ENCODE peak calls at places on chromosomes 16 and 17, in six cellular contexts. One of them, this sample, is unnamed.

GRCh38 chr17:67452681-67453554 is 75.8 kb downstream of the PITPNC1 start:
- DNase-seq in KG1: no peak
- DNase-seq in activated naive CD4-positive, alpha-beta T cell treated with Interleukin-2 at 50 U/mL for 16 hours: no peak
- DNase-seq in GM23248: no peak
- DNase-seq in cardiac muscle cell: no peak
- DNase-seq in AG20443: no peak
- DNase-seq in this sample: no peak

GRCh38 chr17:20156196-20157077 is 147.3 kb downstream of the SPECC1 start:
- DNase-seq in KG1: no peak
- DNase-seq in GM23248: peak
- DNase-seq in activated naive CD4-positive, alpha-beta T cell treated with Interleukin-2 at 50 U/mL for 16 hours: peak
- DNase-seq in AG20443: peak
- DNase-seq in cardiac muscle cell: peak
- DNase-seq in this sample: no peak

GRCh38 chr17:75831032-75831567 is 13.1 kb downstream of the UNC13D start:
- DNase-seq in GM23248: no peak
- DNase-seq in cardiac muscle cell: no peak
- DNase-seq in KG1: no peak
- DNase-seq in AG20443: no peak
- DNase-seq in activated naive CD4-positive, alpha-beta T cell treated with Interleukin-2 at 50 U/mL for 16 hours: no peak
- DNase-seq in this sample: no peak

GRCh38 chr16:87956771-87957279 is 5.6 kb downstream of the BANP start:
- DNase-seq in cardiac muscle cell: peak
- DNase-seq in GM23248: peak
- DNase-seq in AG20443: no peak
- DNase-seq in activated naive CD4-positive, alpha-beta T cell treated with Interleukin-2 at 50 U/mL for 16 hours: peak
- DNase-seq in KG1: peak
- DNase-seq in this sample: no peak

GRCh38 chr16:138049-138417 is 440 bp downstream of the NPRL3 start:
- DNase-seq in GM23248: peak
- DNase-seq in KG1: no peak
- DNase-seq in activated naive CD4-positive, alpha-beta T cell treated with Interleukin-2 at 50 U/mL for 16 hours: peak
- DNase-seq in cardiac muscle cell: peak
- DNase-seq in AG20443: peak
- DNase-seq in this sample: no peak

GRCh38 chr16:21033264-21033663 is 117.4 kb downstream of the DNAH3 start:
- DNase-seq in cardiac muscle cell: no peak
- DNase-seq in KG1: no peak
- DNase-seq in AG20443: no peak
- DNase-seq in activated naive CD4-positive, alpha-beta T cell treated with Interleukin-2 at 50 U/mL for 16 hours: no peak
- DNase-seq in GM23248: no peak
- DNase-seq in this sample: no peak

GRCh38 chr16:89545044-89545830 is 15.2 kb upstream of the RPL13 start:
- DNase-seq in KG1: no peak
- DNase-seq in cardiac muscle cell: no peak
- DNase-seq in activated naive CD4-positive, alpha-beta T cell treated with Interleukin-2 at 50 U/mL for 16 hours: no peak
- DNase-seq in GM23248: no peak
- DNase-seq in AG20443: no peak
- DNase-seq in this sample: no peak

GRCh38 chr17:71392715-71393567 is 727.9 kb upstream of the SOX9 start:
- DNase-seq in activated naive CD4-positive, alpha-beta T cell treated with Interleukin-2 at 50 U/mL for 16 hours: no peak
- DNase-seq in cardiac muscle cell: no peak
- DNase-seq in KG1: no peak
- DNase-seq in AG20443: peak
- DNase-seq in GM23248: peak
- DNase-seq in this sample: no peak

GRCh38 chr17:34981538-34982241 is 1.4 kb downstream of the LIG3 start:
- DNase-seq in cardiac muscle cell: peak
- DNase-seq in GM23248: peak
- DNase-seq in AG20443: peak
- DNase-seq in activated naive CD4-positive, alpha-beta T cell treated with Interleukin-2 at 50 U/mL for 16 hours: no peak
- DNase-seq in KG1: no peak
- DNase-seq in this sample: no peak

GRCh38 chr16:1964046-1964505 is 550 bp downstream of the RPS2 start:
- DNase-seq in GM23248: peak
- DNase-seq in cardiac muscle cell: peak
- DNase-seq in AG20443: no peak
- DNase-seq in KG1: no peak
- DNase-seq in activated naive CD4-positive, alpha-beta T cell treated with Interleukin-2 at 50 U/mL for 16 hours: peak
- DNase-seq in this sample: no peak

GRCh38 chr17:29180788-29181160 is 576 bp upstream of the MYO18A start:
- DNase-seq in activated naive CD4-positive, alpha-beta T cell treated with Interleukin-2 at 50 U/mL for 16 hours: no peak
- DNase-seq in KG1: no peak
- DNase-seq in cardiac muscle cell: no peak
- DNase-seq in AG20443: no peak
- DNase-seq in GM23248: no peak
- DNase-seq in this sample: no peak

GRCh38 chr17:14121952-14122351 is 52.6 kb downstream of the COX10 start:
- DNase-seq in GM23248: no peak
- DNase-seq in activated naive CD4-positive, alpha-beta T cell treated with Interleukin-2 at 50 U/mL for 16 hours: no peak
- DNase-seq in cardiac muscle cell: no peak
- DNase-seq in KG1: no peak
- DNase-seq in AG20443: no peak
- DNase-seq in this sample: no peak

GRCh38 chr17:29593546-29594440 is 861 bp downstream of the ANKRD13B start:
- DNase-seq in cardiac muscle cell: peak
- DNase-seq in activated naive CD4-positive, alpha-beta T cell treated with Interleukin-2 at 50 U/mL for 16 hours: peak
- DNase-seq in GM23248: peak
- DNase-seq in AG20443: no peak
- DNase-seq in KG1: peak
- DNase-seq in this sample: no peak

GRCh38 chr17:80063815-80064585 is 27.6 kb downstream of the CCDC40 start:
- DNase-seq in KG1: no peak
- DNase-seq in cardiac muscle cell: peak
- DNase-seq in GM23248: peak
- DNase-seq in AG20443: peak
- DNase-seq in activated naive CD4-positive, alpha-beta T cell treated with Interleukin-2 at 50 U/mL for 16 hours: no peak
- DNase-seq in this sample: peak

GRCh38 chr17:35154486-35154885 is 6.9 kb downstream of the UNC45B start:
- DNase-seq in KG1: no peak
- DNase-seq in GM23248: no peak
- DNase-seq in AG20443: no peak
- DNase-seq in cardiac muscle cell: no peak
- DNase-seq in activated naive CD4-positive, alpha-beta T cell treated with Interleukin-2 at 50 U/mL for 16 hours: no peak
- DNase-seq in this sample: no peak

GRCh38 chr17:2202302-2202995 is 101.1 kb downstream of the SMG6 start:
- DNase-seq in GM23248: no peak
- DNase-seq in AG20443: no peak
- DNase-seq in KG1: no peak
- DNase-seq in cardiac muscle cell: no peak
- DNase-seq in activated naive CD4-positive, alpha-beta T cell treated with Interleukin-2 at 50 U/mL for 16 hours: no peak
- DNase-seq in this sample: no peak

GRCh38 chr16:28218109-28218508 is 6.3 kb upstream of the XPO6 start:
- DNase-seq in cardiac muscle cell: peak
- DNase-seq in activated naive CD4-positive, alpha-beta T cell treated with Interleukin-2 at 50 U/mL for 16 hours: peak
- DNase-seq in AG20443: peak
- DNase-seq in KG1: no peak
- DNase-seq in GM23248: peak
- DNase-seq in this sample: no peak

GRCh38 chr16:56108724-56109123 is 82.6 kb upstream of the GNAO1 start:
- DNase-seq in AG20443: no peak
- DNase-seq in activated naive CD4-positive, alpha-beta T cell treated with Interleukin-2 at 50 U/mL for 16 hours: no peak
- DNase-seq in cardiac muscle cell: no peak
- DNase-seq in GM23248: no peak
- DNase-seq in KG1: no peak
- DNase-seq in this sample: no peak

GRCh38 chr17:29322363-29322762 is 28.4 kb upstream of the NUFIP2 start:
- DNase-seq in GM23248: no peak
- DNase-seq in cardiac muscle cell: no peak
- DNase-seq in AG20443: no peak
- DNase-seq in KG1: no peak
- DNase-seq in activated naive CD4-positive, alpha-beta T cell treated with Interleukin-2 at 50 U/mL for 16 hours: no peak
- DNase-seq in this sample: no peak

GRCh38 chr16:88350922-88351321 is 31.8 kb upstream of the ZNF469 start:
- DNase-seq in GM23248: no peak
- DNase-seq in KG1: no peak
- DNase-seq in cardiac muscle cell: no peak
- DNase-seq in activated naive CD4-positive, alpha-beta T cell treated with Interleukin-2 at 50 U/mL for 16 hours: no peak
- DNase-seq in AG20443: no peak
- DNase-seq in this sample: no peak